ENCODE peak calls at places on chromosomes 7 and 10, in four cellular contexts. U is GM12878, S is K562, J is HepG2. O is an unnamed sample.

GRCh38 chr10:132677905-132678298 is 108.0 kb downstream of the NKX6-2 start:
- DNase-seq in S (no peak), U (no peak), J (no peak), O (no peak)

GRCh38 chr10:99843310-99843709 is 60.9 kb downstream of the ABCC2 start:
- DNase-seq in S (no peak), U (no peak), J (no peak), O (no peak)

GRCh38 chr10:108048898-108049297 is 884.4 kb upstream of the SORCS1 start:
- DNase-seq in J (no peak), S (no peak), U (no peak), O (no peak)

GRCh38 chr7:104862719-104863118 is 151.3 kb upstream of the KMT2E start:
- DNase-seq in U (no peak), J (peak), S (peak), O (peak)

GRCh38 chr7:28922618-28923331 is 35.4 kb downstream of the TRIL start:
- DNase-seq in J (peak), S (peak), U (no peak), O (peak)

GRCh38 chr10:66190413-66190812 is 735.4 kb upstream of the LRRTM3 start:
- DNase-seq in U (no peak), S (no peak), J (no peak), O (no peak)

GRCh38 chr7:34596887-34597286 is 61.1 kb upstream of the NPSR1 start:
- DNase-seq in J (peak), U (no peak), S (no peak), O (peak)

GRCh38 chr10:33335800-33336605 is 1.5 kb upstream of the NRP1 start:
- DNase-seq in U (no peak), S (no peak), J (no peak), O (no peak)

GRCh38 chr10:133324198-133324792 is 12.4 kb downstream of the CALY start:
- DNase-seq in S (peak), J (peak), U (no peak), O (no peak)

DNA sequence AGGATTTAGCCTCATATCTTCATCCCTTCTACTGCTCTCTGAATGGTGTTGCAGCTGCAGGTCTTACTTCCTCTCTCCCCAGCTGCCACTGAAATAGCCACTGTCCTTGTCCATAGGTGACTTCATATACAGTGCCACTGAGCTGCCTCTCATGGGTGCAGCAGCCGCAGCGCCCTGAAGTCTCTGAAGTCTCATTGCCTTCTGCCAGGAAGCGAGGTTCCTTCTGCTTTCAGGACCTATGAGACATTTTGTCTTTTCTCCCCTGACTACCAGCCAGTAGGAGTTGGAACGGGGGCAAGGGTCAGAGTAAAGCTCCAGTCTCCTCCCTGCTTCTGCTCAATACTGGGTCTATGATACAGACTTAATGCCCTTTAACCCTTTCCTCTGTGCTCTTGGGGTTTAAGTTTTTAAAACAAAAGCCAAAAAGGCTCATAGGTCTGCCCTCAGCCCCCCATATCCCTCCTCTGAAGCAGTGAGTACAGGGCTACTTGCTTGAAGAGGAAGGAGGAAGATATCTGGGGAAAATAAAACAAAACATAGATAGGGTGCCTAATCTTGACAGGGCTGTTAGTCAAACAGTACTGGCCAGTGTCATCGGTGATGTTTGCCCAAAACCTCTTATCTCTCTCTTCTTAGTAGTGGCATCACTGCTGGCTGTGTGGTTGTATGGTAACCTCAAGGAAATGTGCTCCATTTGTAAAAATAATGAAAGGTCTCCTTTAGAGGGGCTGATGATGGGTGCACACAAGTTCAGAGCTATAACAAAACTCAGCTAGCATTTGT is 7.1 kb downstream of the PLCE1 start:
- DNase-seq in S (no peak), J (no peak), U (no peak), O (no peak)
- TF ChIP-seq ATF3 in S (no peak), J (no peak), U (no peak), O (no peak)

GRCh38 chr7:76201732-76202665 is at the start of gene SRRM3:
- DNase-seq in S (peak), J (peak), U (no peak), O (peak)
- TF ChIP-seq REST in S (peak), J (peak), U (peak), O (peak)

DNA sequence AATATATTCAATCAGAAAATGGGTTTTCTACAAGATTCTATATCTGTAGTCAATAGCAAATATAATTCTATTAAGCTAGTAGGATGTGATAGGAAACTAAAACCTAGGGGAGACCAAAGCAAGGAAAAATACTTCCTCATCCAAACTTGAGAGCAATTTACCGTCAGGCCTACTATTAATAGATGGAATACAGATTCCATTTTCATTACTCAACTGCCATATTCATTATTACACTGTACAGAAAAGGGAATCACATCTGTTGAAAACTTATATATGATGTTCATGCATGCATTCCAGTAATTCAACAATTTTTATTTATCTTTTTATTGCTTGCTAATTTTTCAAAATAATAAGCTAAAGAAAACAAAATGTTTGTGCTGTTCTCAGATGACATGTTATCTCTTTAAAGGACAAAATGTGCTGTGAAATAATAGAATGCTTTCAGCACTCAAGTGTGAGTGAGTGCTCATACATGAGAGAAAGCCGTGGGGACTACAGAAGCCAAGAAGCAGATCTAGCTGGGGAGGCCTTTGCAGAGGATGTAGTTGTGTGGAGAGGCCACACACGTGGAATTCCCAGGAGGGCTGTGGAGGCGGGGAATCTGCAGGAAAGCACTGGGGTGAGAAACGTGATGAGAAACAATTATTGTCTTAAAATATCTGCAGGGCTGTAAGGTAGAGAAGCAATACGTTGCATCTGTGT is 110.0 kb downstream of the EGFR start:
- DNase-seq in J (no peak), S (no peak), U (no peak), O (no peak)
- TF ChIP-seq ATF3 in J (no peak), S (no peak), U (no peak), O (no peak)

GRCh38 chr7:8423057-8423456 is 10.4 kb upstream of the NXPH1 start:
- DNase-seq in J (no peak), U (no peak), S (no peak), O (no peak)

GRCh38 chr7:8425223-8425622 is 8.2 kb upstream of the NXPH1 start:
- DNase-seq in U (no peak), J (no peak), S (no peak), O (no peak)

GRCh38 chr7:8418627-8419245 is 14.7 kb upstream of the NXPH1 start:
- DNase-seq in S (peak), U (peak), J (peak), O (peak)

GRCh38 chr7:8422177-8422576 is 11.2 kb upstream of the NXPH1 start:
- DNase-seq in S (no peak), U (no peak), J (no peak), O (no peak)
- TF ChIP-seq REST in S (no peak), U (no peak), J (no peak), O (no peak)

DNA sequence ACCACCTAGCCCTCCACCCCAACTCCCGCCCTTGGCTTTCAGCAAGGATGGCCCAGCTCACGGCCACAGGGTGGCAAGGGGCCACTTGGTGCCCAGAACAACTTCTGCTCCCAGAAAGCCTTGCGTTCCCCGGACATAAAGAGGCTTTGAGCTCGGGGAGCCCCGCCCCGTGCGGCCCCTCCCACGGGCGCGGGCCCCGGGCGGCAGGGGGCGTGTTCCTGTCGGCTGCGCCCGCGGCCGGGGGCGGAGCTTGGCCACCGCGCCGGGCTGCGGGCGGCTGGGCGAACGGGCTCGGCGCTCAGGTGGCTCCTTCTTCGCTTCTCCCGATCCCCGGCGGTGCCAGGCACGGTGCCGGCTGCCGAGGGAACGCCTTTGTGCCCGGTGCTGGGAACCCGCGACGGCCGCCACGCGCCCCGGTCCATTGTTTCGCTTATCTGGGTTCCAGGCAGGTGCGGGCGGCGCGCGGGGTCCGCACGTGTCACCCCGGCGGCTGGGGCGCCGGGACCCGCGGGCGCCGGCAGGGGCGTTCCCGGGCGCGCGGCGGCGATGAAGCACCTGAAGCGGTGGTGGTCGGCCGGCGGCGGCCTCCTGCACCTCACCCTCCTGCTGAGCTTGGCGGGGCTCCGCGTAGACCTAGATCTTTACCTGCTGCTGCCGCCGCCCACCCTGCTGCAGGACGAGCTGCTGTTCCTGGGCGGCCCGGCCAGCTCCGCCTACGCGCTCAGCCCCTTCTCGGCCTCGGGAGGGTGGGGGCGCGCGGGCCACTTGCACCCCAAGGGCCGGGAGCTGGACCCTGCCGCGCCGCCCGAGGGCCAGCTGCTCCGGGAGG is at the start of gene NFE2L3:
- DNase-seq in S (peak), U (no peak), J (peak), O (peak)
- TF ChIP-seq ATF3 in S (no peak), U (no peak), J (no peak), O (no peak)

DNA sequence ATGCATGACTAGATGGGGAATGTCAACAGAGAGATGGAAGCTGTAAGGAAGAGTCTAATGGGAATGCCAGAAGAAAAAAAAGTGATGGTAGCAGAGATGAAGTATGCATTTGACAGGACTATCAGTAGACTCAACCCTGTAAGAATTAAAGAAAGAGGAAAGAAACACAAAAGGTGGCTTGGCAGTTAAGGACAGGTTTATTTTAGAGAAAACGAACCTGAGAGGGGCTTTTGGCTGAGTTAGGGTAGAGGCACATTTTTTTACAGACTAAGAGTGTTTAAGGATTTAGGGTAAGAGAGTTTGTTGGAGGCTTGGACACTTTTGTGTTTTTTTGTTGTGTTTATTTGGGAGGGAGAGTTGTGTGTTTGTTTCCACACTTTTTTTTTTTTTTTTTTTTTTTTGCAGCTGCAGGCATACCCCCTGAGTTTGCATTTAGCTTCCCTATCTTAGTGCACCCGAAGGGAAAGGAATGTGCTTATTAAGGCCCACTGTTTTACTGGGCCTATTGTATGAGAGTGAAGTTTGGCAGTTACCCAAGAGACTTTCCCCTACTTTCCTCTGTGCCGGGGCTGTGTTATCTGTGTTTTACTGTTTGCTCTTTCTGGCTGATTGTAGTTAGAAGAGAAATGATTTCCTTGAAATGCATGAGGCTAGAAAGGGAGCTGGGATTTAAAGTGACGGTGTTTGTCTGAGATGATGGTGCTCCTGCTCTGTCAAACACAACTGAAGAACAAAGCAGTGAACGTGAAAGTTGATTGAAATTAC is 32.0 kb downstream of the NPVF start:
- DNase-seq in U (no peak), S (no peak), J (peak), O (no peak)
- TF ChIP-seq REST in U (no peak), S (no peak), J (no peak), O (no peak)

GRCh38 chr10:3287566-3288445 is 115.2 kb upstream of the PITRM1 start:
- DNase-seq in J (no peak), S (no peak), U (no peak), O (peak)
- TF ChIP-seq ATF3 in J (no peak), S (no peak), U (no peak), O (no peak)

DNA sequence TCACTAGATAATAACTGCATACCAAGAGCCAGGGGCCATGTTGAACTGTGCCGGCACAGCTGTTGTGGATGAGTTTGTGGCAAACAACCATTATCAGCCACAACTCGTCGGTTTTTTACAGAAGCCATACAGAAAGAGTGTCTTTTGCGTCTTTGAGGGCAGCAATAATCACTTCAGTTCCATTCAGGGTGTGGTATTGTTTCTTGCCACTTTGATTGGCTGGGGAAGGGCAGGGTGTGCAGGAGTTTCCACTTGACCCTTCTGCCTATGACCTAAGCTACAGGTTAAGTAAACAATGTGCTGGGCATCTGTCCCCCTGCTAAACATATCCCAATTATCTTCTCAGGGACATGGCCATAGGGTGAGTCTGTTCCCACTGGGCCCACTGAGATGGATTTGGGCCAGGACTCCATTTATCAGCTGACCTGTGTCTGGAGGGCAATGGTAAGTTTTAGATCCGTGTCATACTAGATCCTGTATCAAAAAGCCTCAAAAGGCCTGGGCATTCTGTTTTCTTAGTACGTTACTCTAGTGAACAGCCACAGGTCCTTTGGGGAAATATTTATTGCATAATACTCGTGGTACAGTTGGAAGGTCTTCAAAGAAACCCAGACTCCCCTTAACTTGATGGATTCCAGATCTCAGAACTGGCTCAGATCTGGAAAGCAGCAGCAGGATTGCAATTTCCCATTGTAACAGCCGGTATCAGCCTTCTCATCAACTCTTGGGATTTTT is 15.9 kb downstream of the ZNF3 start:
- DNase-seq in U (no peak), J (no peak), S (peak), O (no peak)
- TF ChIP-seq REST in U (no peak), J (no peak), S (no peak), O (no peak)

O was measured in HCT116.